ENCODE peak calls at places on chromosome 1, in six cellular contexts. A, Q, U, X, D and R are unnamed samples.
A peak's percentile ranks its signal among the peaks of the same experiment; 100 is the strongest.

GRCh38 chr1:161987303-161987702 is 36.4 kb downstream of the OLFML2B start:
- DNase-seq in X (no peak), A (no peak), U (no peak), Q (no peak), D (no peak), R (no peak)

GRCh38 chr1:17572264-17572985 is 32.9 kb downstream of the ARHGEF10L start:
- DNase-seq in X (no peak), D (no peak), Q (no peak), U (peak; percentile 31), A (no peak), R (no peak)

GRCh38 chr1:30379684-30380624 is 343.4 kb downstream of the MATN1 start:
- DNase-seq in X (peak; percentile 85), D (peak; percentile 19), U (peak; percentile 85), Q (peak; percentile 49), A (peak; percentile 72), R (peak; percentile 60)

GRCh38 chr1:234529095-234529494 is 50.1 kb upstream of the TARBP1 start:
- DNase-seq in U (no peak), D (no peak), A (no peak), Q (no peak), X (no peak), R (no peak)

GRCh38 chr1:172146149-172146850 is 274.2 kb upstream of the C1orf105 start:
- DNase-seq in D (no peak), U (no peak), X (no peak), A (no peak), Q (no peak), R (no peak)

GRCh38 chr1:152444045-152444444 is 30.0 kb upstream of the CRNN start:
- DNase-seq in Q (no peak), A (no peak), U (no peak), D (no peak), X (no peak), R (no peak)

GRCh38 chr1:35470964-35471613 is 86.1 kb downstream of the KIAA0319L start:
- DNase-seq in Q (no peak), D (no peak), X (no peak), A (no peak), U (no peak), R (no peak)

GRCh38 chr1:14320986-14321385 is 277.5 kb upstream of the KAZN start:
- DNase-seq in A (no peak), Q (no peak), U (no peak), X (no peak), D (no peak), R (no peak)

GRCh38 chr1:20233394-20233793 is 47.1 kb upstream of the PLA2G2C start:
- DNase-seq in X (peak; percentile 55), Q (peak; percentile 11), D (no peak), A (no peak), U (peak; percentile 34), R (peak; percentile 21)

GRCh38 chr1:58848818-58849411 is 65.1 kb upstream of the JUN start:
- DNase-seq in U (peak; percentile 28), A (no peak), Q (peak; percentile 25), X (peak; percentile 23), D (no peak), R (peak; percentile 94)

GRCh38 chr1:116934586-116935207 is 25.0 kb downstream of the PTGFRN start:
- DNase-seq in X (no peak), D (no peak), Q (peak; percentile 58), A (no peak), U (peak; percentile 49), R (no peak)

GRCh38 chr1:234558186-234558836 is 51.7 kb downstream of the IRF2BP2 start:
- DNase-seq in D (no peak), Q (no peak), A (no peak), X (peak; percentile 69), U (peak; percentile 42), R (no peak)

GRCh38 chr1:160081261-160081936 is at the start of gene KCNJ9:
- DNase-seq in U (peak; percentile 38), X (peak; percentile 94), A (no peak), Q (no peak), D (no peak), R (no peak)

GRCh38 chr1:54407201-54407956 is 1.2 kb upstream of the SSBP3 start:
- DNase-seq in D (peak; percentile 79), Q (peak; percentile 86), U (peak; percentile 89), A (peak; percentile 79), X (peak; percentile 75), R (peak; percentile 94)

GRCh38 chr1:16971330-16972209 is 8.8 kb downstream of the MFAP2 start:
- DNase-seq in X (no peak), A (peak; percentile 81), Q (no peak), U (no peak), D (no peak), R (peak; percentile 26)

GRCh38 chr1:173213665-173214064 is 6.5 kb upstream of the TNFSF4 start:
- DNase-seq in D (no peak), U (no peak), Q (no peak), A (no peak), X (no peak), R (no peak)

GRCh38 chr1:156599811-156600210 is 1.5 kb downstream of the GPATCH4 start:
- DNase-seq in X (no peak), U (no peak), Q (peak; percentile 44), A (no peak), D (no peak), R (no peak)

GRCh38 chr1:223721658-223722606 is 9.6 kb downstream of the CAPN2 start:
- DNase-seq in X (no peak), A (no peak), D (no peak), U (no peak), Q (no peak), R (no peak)

GRCh38 chr1:1627261-1627841 is 4.6 kb upstream of the MMP23B start:
- DNase-seq in X (no peak), U (no peak), D (no peak), Q (no peak), A (peak; percentile 49), R (peak; percentile 43)

GRCh38 chr1:155309423-155310021 is 856 bp downstream of the FDPS start:
- DNase-seq in U (peak; percentile 37), X (peak; percentile 48), D (no peak), A (no peak), Q (no peak), R (no peak)

GRCh38 chr1:145858238-145858936 is 494 bp downstream of the PIAS3 start:
- DNase-seq in A (peak; percentile 93), U (peak; percentile 64), Q (no peak), D (no peak), X (peak; percentile 83), R (no peak)

GRCh38 chr1:64811131-64811530 is 66.3 kb downstream of the RAVER2 start:
- DNase-seq in U (no peak), X (no peak), Q (no peak), A (no peak), D (no peak), R (no peak)
- TF ChIP-seq SIN3A in U (no peak), X (no peak), Q (no peak), A (no peak), D (no peak), R (no peak)

GRCh38 chr1:55466921-55467320 is 251.8 kb upstream of the USP24 start:
- DNase-seq in X (no peak), Q (no peak), U (no peak), A (no peak), D (no peak), R (no peak)
- H2AFZ ChIP-seq in X (no peak overlapping the region), Q (no peak overlapping the region), U (no peak overlapping the region), A (no peak overlapping the region), D (no peak overlapping the region), R (no peak overlapping the region)

DNA sequence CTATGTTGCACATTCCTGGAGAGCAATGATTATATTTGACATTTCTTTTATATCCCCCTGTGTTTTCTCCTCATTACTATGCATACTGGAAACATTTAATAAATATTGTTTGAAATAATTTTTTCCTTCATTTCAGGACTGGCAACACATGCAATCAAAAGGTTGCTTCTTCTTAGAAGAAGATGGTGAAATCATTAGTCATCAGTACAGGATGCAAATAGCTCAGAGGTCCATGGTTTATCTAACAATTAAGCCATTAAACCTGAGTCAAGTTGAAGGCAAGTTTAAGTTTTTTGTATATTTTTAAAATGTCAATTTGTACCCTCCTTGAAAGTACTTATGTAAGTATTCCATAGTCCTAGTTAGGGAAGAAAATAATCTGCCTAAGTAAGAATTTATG is 22.5 kb downstream of the EFCAB7 start:
- DNase-seq in U (no peak), D (no peak), X (no peak), Q (no peak), A (no peak), R (no peak)
- TF ChIP-seq SIN3A in U (no peak), D (no peak), X (no peak), Q (no peak), A (no peak), R (no peak)

GRCh38 chr1:178495158-178495557 is 1.6 kb downstream of the CLEC20A start:
- DNase-seq in A (peak; percentile 38), D (no peak), Q (no peak), X (no peak), U (no peak), R (no peak)

GRCh38 chr1:178492341-178492740 is 4.4 kb downstream of the CLEC20A start:
- DNase-seq in Q (no peak), X (no peak), A (no peak), U (no peak), D (no peak), R (no peak)

GRCh38 chr1:178491721-178492120 is 5.0 kb downstream of the CLEC20A start:
- DNase-seq in A (no peak), U (no peak), Q (no peak), D (no peak), X (no peak), R (no peak)

GRCh38 chr1:178494569-178494971 is 2.2 kb downstream of the CLEC20A start:
- DNase-seq in U (no peak), Q (no peak), A (peak; percentile 39), D (no peak), X (no peak), R (no peak)

GRCh38 chr1:178493301-178493741 is 3.4 kb downstream of the CLEC20A start:
- DNase-seq in Q (no peak), A (peak; percentile 33), X (no peak), U (no peak), D (no peak), R (no peak)
- H2AFZ ChIP-seq in Q (no peak overlapping the region), A (no peak overlapping the region), X (no peak overlapping the region), U (no peak overlapping the region), D (no peak overlapping the region), R (no peak overlapping the region)

DNA sequence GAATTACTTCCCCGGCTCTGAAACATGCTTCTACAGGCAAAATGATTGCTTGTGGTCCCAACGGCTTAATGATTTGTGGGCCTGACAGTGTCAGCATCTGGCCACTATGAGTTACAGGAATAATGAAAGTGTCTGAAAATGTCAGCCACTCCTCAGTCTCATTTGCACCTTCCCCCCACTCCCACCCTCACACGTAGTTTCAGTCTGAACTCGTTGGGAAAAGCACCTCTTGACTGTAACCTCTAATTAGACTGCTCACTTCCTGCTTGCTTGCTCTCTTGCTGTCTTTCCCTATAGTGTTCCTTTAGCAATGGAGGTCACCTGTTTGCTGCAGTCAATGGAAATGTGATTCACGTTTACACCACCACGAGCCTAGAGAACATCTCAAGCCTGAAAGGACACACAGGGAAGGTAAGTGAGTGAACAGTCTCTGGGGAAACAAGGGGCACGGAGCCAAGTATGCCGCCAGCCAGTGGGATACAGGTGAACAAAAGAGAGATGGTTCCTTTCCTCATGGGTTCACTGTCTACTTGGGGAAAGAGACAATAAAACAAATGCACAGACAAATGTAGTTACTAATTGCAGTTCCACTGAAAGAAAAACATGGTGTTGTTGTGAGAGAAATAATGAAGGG is 27.1 kb downstream of the CFAP57 start:
- DNase-seq in A (no peak), D (peak; percentile 88), Q (no peak), U (no peak), X (no peak), R (no peak)
- TF ChIP-seq SIN3A in A (no peak), D (no peak), Q (no peak), U (no peak), X (no peak), R (no peak)